ENCODE peak calls at places on chromosome 20, in nine cellular contexts. A, C, F, E, U, V, Q, K and J are unnamed samples.

GRCh38 chr20:16175322-16175721 is 397.9 kb downstream of the KIF16B start:
- DNase-seq in E (no peak), C (no peak), V (no peak), A (no peak), F (no peak), U (no peak), Q (no peak), K (no peak), J (no peak)

GRCh38 chr20:54658525-54658924 is 183.1 kb downstream of the DOK5 start:
- DNase-seq in Q (no peak), F (no peak), A (no peak), E (no peak), V (no peak), U (no peak), K (no peak), C (no peak), J (no peak)

GRCh38 chr20:25623736-25624499 is at the start of gene NANP:
- DNase-seq in E (peak; percentile 92), A (peak; percentile 92), C (peak; percentile 94), V (no peak), F (peak; percentile 96), U (peak; percentile 99), Q (peak; percentile 76), K (peak; percentile 76), J (peak; percentile 97)

GRCh38 chr20:38085031-38085430 is 51.5 kb downstream of the RPRD1B start:
- DNase-seq in A (no peak), Q (no peak), E (no peak), C (no peak), F (no peak), U (no peak), K (no peak), V (no peak), J (no peak)

GRCh38 chr20:62376112-62377063 is 9.3 kb upstream of the LAMA5 start:
- DNase-seq in Q (no peak), F (no peak), E (no peak), U (peak; percentile 53), C (no peak), K (no peak), V (no peak), A (peak; percentile 70), J (no peak)

GRCh38 chr20:59006864-59007757 is at the start of gene CTSZ:
- DNase-seq in F (no peak), E (no peak), U (peak; percentile 68), Q (peak; percentile 28), C (no peak), K (peak; percentile 26), A (peak; percentile 72), V (peak; percentile 20), J (no peak)

GRCh38 chr20:51335329-51335841 is 207.1 kb downstream of the NFATC2 start:
- DNase-seq in Q (no peak), F (no peak), C (no peak), K (no peak), A (no peak), E (no peak), U (peak; percentile 96), V (no peak), J (no peak)

GRCh38 chr20:17940447-17940971 is 28.1 kb downstream of the SNX5 start:
- DNase-seq in U (no peak), Q (no peak), A (no peak), V (no peak), F (no peak), E (no peak), C (no peak), K (no peak), J (no peak)

GRCh38 chr20:62642666-62643520 is 590 bp downstream of the SLCO4A1 start:
- DNase-seq in E (no peak), C (no peak), F (no peak), U (peak; percentile 33), V (no peak), Q (peak; percentile 70), K (peak; percentile 33), A (peak; percentile 49), J (no peak)

GRCh38 chr20:25669826-25670422 is 26.7 kb downstream of the ZNF337 start:
- DNase-seq in E (no peak), C (no peak), K (no peak), U (peak; percentile 84), V (no peak), F (no peak), Q (no peak), A (no peak), J (no peak)

GRCh38 chr20:11057624-11058023 is 383.8 kb upstream of the JAG1 start:
- DNase-seq in V (no peak), C (no peak), K (no peak), F (no peak), A (no peak), U (peak; percentile 4), Q (no peak), E (no peak), J (no peak)

GRCh38 chr20:25310268-25310920 is 62.5 kb downstream of the PYGB start:
- DNase-seq in C (peak; percentile 74), K (peak; percentile 14), E (no peak), V (peak; percentile 49), U (peak; percentile 92), Q (no peak), A (no peak), F (peak; percentile 32), J (peak; percentile 78)

GRCh38 chr20:46243707-46244628 is 64.3 kb downstream of the CDH22 start:
- DNase-seq in E (no peak), C (no peak), Q (no peak), K (no peak), V (no peak), F (peak; percentile 62), A (no peak), U (peak; percentile 64), J (peak; percentile 42)

GRCh38 chr20:57398231-57398821 is 7.1 kb downstream of the RBM38 start:
- DNase-seq in C (peak; percentile 35), A (no peak), V (no peak), K (peak; percentile 78), F (peak; percentile 63), U (no peak), E (no peak), Q (peak; percentile 96), J (peak; percentile 30)

GRCh38 chr20:23227976-23228375 is 122.6 kb upstream of the NXT1 start:
- DNase-seq in U (no peak), Q (no peak), F (no peak), E (no peak), K (no peak), V (no peak), A (no peak), C (no peak), J (no peak)

GRCh38 chr20:47020231-47020630 is 125.6 kb downstream of the EYA2 start:
- DNase-seq in Q (no peak), E (no peak), K (no peak), C (no peak), F (no peak), U (no peak), A (no peak), V (no peak), J (no peak)

GRCh38 chr20:23393999-23394775 is 27.1 kb downstream of the NAPB start:
- DNase-seq in C (no peak), Q (no peak), E (no peak), A (no peak), U (no peak), K (no peak), F (no peak), V (no peak), J (no peak)

GRCh38 chr20:23225407-23226060 is 125.1 kb upstream of the NXT1 start:
- DNase-seq in K (no peak), Q (no peak), C (peak; percentile 76), F (no peak), E (no peak), V (peak; percentile 97), A (no peak), U (peak; percentile 95), J (no peak)

GRCh38 chr20:57714409-57715267 is 4.8 kb upstream of the PMEPA1 start:
- DNase-seq in U (peak; percentile 86), F (no peak), E (no peak), V (no peak), A (no peak), K (no peak), Q (no peak), C (no peak), J (no peak)

GRCh38 chr20:58439974-58440767 is 51.1 kb downstream of the VAPB start:
- DNase-seq in U (no peak), Q (no peak), K (no peak), E (no peak), V (no peak), C (no peak), F (no peak), A (no peak), J (no peak)

GRCh38 chr20:25246182-25246943 is 1.5 kb upstream of the PYGB start:
- DNase-seq in C (no peak), A (no peak), V (no peak), Q (no peak), U (peak; percentile 35), F (no peak), K (no peak), E (no peak), J (no peak)

GRCh38 chr20:63330940-63331339 is 30.2 kb downstream of the CHRNA4 start:
- DNase-seq in U (no peak), E (no peak), V (no peak), C (no peak), K (no peak), F (no peak), Q (no peak), A (no peak), J (no peak)

GRCh38 chr20:16014436-16014835 is 558.8 kb downstream of the KIF16B start:
- DNase-seq in V (no peak), K (no peak), Q (no peak), A (no peak), C (no peak), U (no peak), F (no peak), E (no peak), J (no peak)

GRCh38 chr20:57582432-57583288 is 21.8 kb downstream of the PCK1 start:
- DNase-seq in A (peak; percentile 61), V (no peak), F (peak; percentile 55), C (peak; percentile 33), K (no peak), E (peak; percentile 51), Q (no peak), U (no peak), J (no peak)

GRCh38 chr20:63096681-63097335 is 90.0 kb upstream of the BHLHE23 start:
- DNase-seq in V (no peak), U (no peak), K (no peak), F (no peak), C (no peak), Q (no peak), A (peak; percentile 0), E (no peak), J (no peak)

GRCh38 chr20:31675828-31676533 is 38.3 kb downstream of the COX4I2 start:
- DNase-seq in E (no peak), V (peak; percentile 57), C (no peak), K (peak; percentile 38), F (no peak), Q (peak; percentile 49), U (peak; percentile 20), A (no peak), J (no peak)

GRCh38 chr20:62297449-62298227 is 5.2 kb upstream of the ADRM1 start:
- DNase-seq in C (no peak), A (no peak), V (no peak), K (no peak), E (no peak), F (no peak), U (no peak), Q (no peak), J (no peak)

GRCh38 chr20:51306521-51307358 is 235.8 kb downstream of the NFATC2 start:
- DNase-seq in K (peak; percentile 54), C (peak; percentile 42), F (peak; percentile 82), A (peak; percentile 90), U (peak; percentile 84), Q (peak; percentile 74), E (peak; percentile 83), V (peak; percentile 20), J (no peak)

GRCh38 chr20:6780414-6780813 is 12.9 kb downstream of the BMP2 start:
- DNase-seq in C (no peak), F (peak; percentile 13), Q (no peak), A (no peak), E (no peak), K (no peak), U (no peak), V (no peak), J (no peak)

GRCh38 chr20:48682529-48683385 is 145.0 kb downstream of the PREX1 start:
- DNase-seq in E (no peak), U (peak; percentile 93), C (peak; percentile 51), A (peak; percentile 66), Q (no peak), K (no peak), V (no peak), F (peak; percentile 48), J (peak; percentile 97)

GRCh38 chr20:61841551-61841950 is 224.1 kb downstream of the TAF4 start:
- DNase-seq in F (no peak), U (no peak), Q (no peak), C (no peak), E (no peak), A (no peak), K (no peak), V (no peak), J (no peak)